ENCODE peak calls at places on chromosomes 1 and 21, in eight cellular contexts. A, O, W, V, M, R, Z and X are unnamed samples.
A peak's percentile ranks its signal among the peaks of the same experiment; 100 is the strongest.

GRCh38 chr21:45589686-45590245 is 47.5 kb upstream of the SLC19A1 start:
- DNase-seq in A (no peak), M (no peak), W (no peak), R (no peak), O (no peak), V (no peak), Z (no peak), X (no peak)

GRCh38 chr1:116330342-116330652 is 42.7 kb upstream of the ATP1A1 start:
- DNase-seq in Z (no peak), W (no peak), V (no peak), O (no peak), R (no peak), M (peak; percentile 51), A (peak; percentile 25), X (no peak)

GRCh38 chr1:192140382-192140781 is 17.9 kb upstream of the RGS18 start:
- DNase-seq in R (no peak), O (no peak), A (no peak), M (no peak), Z (no peak), V (no peak), W (no peak), X (no peak)

GRCh38 chr1:2533356-2533755 is 3.3 kb upstream of the HES5 start:
- DNase-seq in A (no peak), V (no peak), M (peak; percentile 35), R (no peak), O (no peak), W (no peak), Z (no peak), X (no peak)

GRCh38 chr21:45542242-45542666 is at the start of gene SLC19A1:
- DNase-seq in Z (peak; percentile 82), W (peak; percentile 81), A (peak; percentile 87), R (peak; percentile 53), V (peak; percentile 72), M (peak; percentile 54), O (peak; percentile 55), X (peak; percentile 41)

GRCh38 chr1:24486296-24487065 is 16.2 kb upstream of the RCAN3 start:
- DNase-seq in W (no peak), R (no peak), V (no peak), Z (no peak), A (no peak), O (peak; percentile 40), M (no peak), X (no peak)

GRCh38 chr1:117244306-117244705 is 33.6 kb upstream of the VTCN1 start:
- DNase-seq in M (no peak), R (no peak), Z (no peak), W (no peak), V (no peak), O (no peak), A (no peak), X (no peak)

GRCh38 chr1:41888756-41889155 is 30.0 kb downstream of the HIVEP3 start:
- DNase-seq in W (no peak), R (no peak), Z (no peak), O (no peak), A (no peak), V (no peak), M (no peak), X (no peak)